ENCODE peak calls at places on chromosomes 3 and 15, in seven cellular contexts. R is kidney tubule cell; D is RCC 7860; T is CD4-positive, CD25-positive, alpha-beta regulatory T cell; S is stimulated activated CD8-positive, alpha-beta memory T cell treated with anti-CD3 and anti-CD28 coated beads, Interleukin-7, amount 100 ng/mL, for 48 hours; W is fibroblast of gingiva; N is cerebellar cortex. Y is an unnamed sample.

GRCh38 chr15:82540055-82540983 is at the start of gene RPS17:
- DNase-seq in R (peak; percentile 96), D (peak; percentile 89), T (peak; percentile 97), S (peak; percentile 97), W (peak; percentile 96), N (peak; percentile 96), Y (peak; percentile 69)

GRCh38 chr3:64988188-64988587 is 300.4 kb upstream of the ADAMTS9 start:
- DNase-seq in R (peak; percentile 99), D (peak; percentile 87), T (no peak), S (no peak), W (peak; percentile 23), N (no peak), Y (no peak)

GRCh38 chr15:38163651-38164050 is 89.0 kb upstream of the SPRED1 start:
- DNase-seq in R (no peak), D (no peak), T (no peak), S (no peak), W (no peak), N (no peak), Y (no peak)

GRCh38 chr15:50758712-50759205 is 6.7 kb downstream of the SPPL2A start:
- DNase-seq in R (peak; percentile 40), D (no peak), T (no peak), S (no peak), W (no peak), N (no peak), Y (no peak)

GRCh38 chr15:48680841-48681240 is 35.3 kb upstream of the FBN1 start:
- DNase-seq in R (peak; percentile 20), D (peak; percentile 53), T (no peak), S (no peak), W (peak; percentile 78), N (no peak), Y (no peak)

GRCh38 chr15:51077565-51078153 is 17.0 kb downstream of the TNFAIP8L3 start:
- DNase-seq in R (no peak), D (no peak), T (peak; percentile 8), S (peak; percentile 39), W (peak; percentile 63), N (no peak), Y (no peak)

GRCh38 chr3:159764211-159765024 is 224.2 kb upstream of the IL12A start:
- DNase-seq in R (peak; percentile 87), D (no peak), T (no peak), S (peak; percentile 11), W (peak; percentile 84), N (peak; percentile 62), Y (no peak)

GRCh38 chr3:183560607-183561006 is 5.1 kb upstream of the KLHL6 start:
- DNase-seq in R (peak; percentile 10), D (no peak), T (no peak), S (no peak), W (no peak), N (no peak), Y (no peak)

GRCh38 chr3:53813229-53813628 is 33.0 kb downstream of the CHDH start:
- DNase-seq in R (no peak), D (no peak), T (no peak), S (no peak), W (no peak), N (no peak), Y (no peak)

GRCh38 chr15:81548350-81549116 is 174.5 kb upstream of the TMC3 start:
- DNase-seq in R (no peak), D (no peak), T (no peak), S (no peak), W (peak; percentile 14), N (no peak), Y (no peak)

GRCh38 chr3:156024904-156025303 is 95.5 kb upstream of the KCNAB1 start:
- DNase-seq in R (no peak), D (no peak), T (no peak), S (no peak), W (peak; percentile 9), N (no peak), Y (no peak)

GRCh38 chr3:185422677-185423076 is 59.7 kb downstream of the MAP3K13 start:
- DNase-seq in R (no peak), D (no peak), T (no peak), S (no peak), W (no peak), N (no peak), Y (no peak)

GRCh38 chr3:15630646-15631350 is 29.3 kb downstream of the BTD start:
- DNase-seq in R (peak; percentile 61), D (peak; percentile 73), T (no peak), S (no peak), W (peak; percentile 70), N (peak; percentile 35), Y (peak; percentile 26)

GRCh38 chr3:54134155-54134554 is 11.8 kb downstream of the CACNA2D3 start:
- DNase-seq in R (no peak), D (no peak), T (no peak), S (no peak), W (no peak), N (no peak), Y (no peak)

GRCh38 chr15:49984436-49984835 is 134.6 kb downstream of the ATP8B4 start:
- DNase-seq in R (no peak), D (no peak), T (no peak), S (no peak), W (no peak), N (no peak), Y (no peak)

GRCh38 chr3:18732474-18732873 is 307.3 kb upstream of the SATB1 start:
- DNase-seq in R (no peak), D (no peak), T (no peak), S (no peak), W (no peak), N (no peak), Y (no peak)

GRCh38 chr15:78374436-78375393 is 34.6 kb downstream of the CRABP1 start:
- DNase-seq in R (peak; percentile 61), D (peak; percentile 18), T (no peak), S (no peak), W (no peak), N (no peak), Y (no peak)

GRCh38 chr3:4805662-4806061 is 173.6 kb upstream of the BHLHE40 start:
- DNase-seq in R (no peak), D (no peak), T (no peak), S (no peak), W (no peak), N (no peak), Y (no peak)

GRCh38 chr3:56086355-56086754 is 381.9 kb downstream of the ERC2 start:
- DNase-seq in R (peak; percentile 29), D (no peak), T (no peak), S (no peak), W (peak; percentile 29), N (no peak), Y (no peak)

GRCh38 chr15:33194704-33195261 is at the start of gene FMN1:
- DNase-seq in R (peak; percentile 94), D (peak; percentile 83), T (peak; percentile 79), S (peak; percentile 75), W (peak; percentile 87), N (peak; percentile 73), Y (peak; percentile 77)

GRCh38 chr15:82808634-82809041 is 790 bp upstream of the WHAMM start:
- DNase-seq in R (peak; percentile 10), D (no peak), T (no peak), S (no peak), W (no peak), N (no peak), Y (no peak)

GRCh38 chr15:50252556-50252955 is 13.0 kb downstream of the HDC start:
- DNase-seq in R (no peak), D (no peak), T (no peak), S (no peak), W (no peak), N (no peak), Y (no peak)

GRCh38 chr3:110568246-110568645 is 503.4 kb upstream of the NECTIN3 start:
- DNase-seq in R (peak; percentile 87), D (peak; percentile 85), T (no peak), S (no peak), W (peak; percentile 79), N (no peak), Y (peak; percentile 63)

GRCh38 chr15:35545316-35545824 is 595 bp downstream of the DPH6 start:
- DNase-seq in R (no peak), D (peak; percentile 37), T (no peak), S (no peak), W (peak; percentile 59), N (peak; percentile 68), Y (peak; percentile 49)

GRCh38 chr3:133620066-133620784 is 41.5 kb downstream of the TOPBP1 start:
- DNase-seq in R (no peak), D (no peak), T (no peak), S (no peak), W (no peak), N (no peak), Y (no peak)

GRCh38 chr15:66107070-66107469 is 146.5 kb downstream of the MEGF11 start:
- DNase-seq in R (no peak), D (no peak), T (no peak), S (no peak), W (no peak), N (no peak), Y (no peak)

GRCh38 chr3:151301787-151302186 is 14.8 kb downstream of the GPR87 start:
- DNase-seq in R (peak; percentile 25), D (no peak), T (no peak), S (no peak), W (peak; percentile 65), N (no peak), Y (no peak)

GRCh38 chr3:191263850-191264249 is 64.8 kb downstream of the OSTN start:
- DNase-seq in R (no peak), D (no peak), T (no peak), S (no peak), W (no peak), N (no peak), Y (no peak)

GRCh38 chr15:68691667-68692066 is 112.9 kb downstream of the CORO2B start:
- DNase-seq in R (peak; percentile 34), D (no peak), T (no peak), S (no peak), W (no peak), N (peak; percentile 63), Y (no peak)

GRCh38 chr3:59545369-59545768 is 495.5 kb upstream of the CFAP20DC start:
- DNase-seq in R (peak; percentile 58), D (no peak), T (no peak), S (no peak), W (no peak), N (no peak), Y (no peak)

GRCh38 chr3:9224490-9224889 is 25.0 kb downstream of the SRGAP3 start:
- DNase-seq in R (no peak), D (no peak), T (no peak), S (no peak), W (no peak), N (no peak), Y (no peak)